ENCODE peak calls at places on chromosomes 16 and 17, in seven cellular contexts. W is A549; L is right lobe of liver; U is AG04450; Q is gastrocnemius medialis; V is naive thymus-derived CD4-positive, alpha-beta T cell; Y is fibroblast of mammary gland. N is an unnamed sample.

GRCh38 chr16:56662357-56663354 is 4.9 kb downstream of the MT1F start:
- DNase-seq in V (no peak), Y (no peak), U (no peak), Q (no peak), W (no peak), L (no peak), N (no peak)

GRCh38 chr16:69311533-69312388 is 611 bp downstream of the VPS4A start:
- DNase-seq in U (no peak), W (peak; percentile 56), Q (no peak), Y (no peak), L (peak; percentile 72), V (no peak), N (no peak)

GRCh38 chr17:44933824-44934744 is 13.5 kb downstream of the KIF18B start:
- DNase-seq in L (no peak), V (no peak), W (no peak), Y (no peak), U (no peak), Q (no peak), N (no peak)

GRCh38 chr17:35713069-35713728 is 18.2 kb upstream of the RASL10B start:
- DNase-seq in Q (peak; percentile 49), Y (peak; percentile 96), V (no peak), U (peak; percentile 53), W (no peak), L (peak; percentile 93), N (peak; percentile 42)

GRCh38 chr16:985646-986400 is 4.3 kb downstream of the SOX8 start:
- DNase-seq in Q (no peak), U (no peak), Y (no peak), L (no peak), V (no peak), W (no peak), N (no peak)

GRCh38 chr17:71142333-71142732 is 973.0 kb downstream of the KCNJ2 start:
- DNase-seq in Y (no peak), W (no peak), Q (no peak), L (no peak), U (no peak), V (no peak), N (no peak)

GRCh38 chr17:79891113-79891730 is 52.0 kb upstream of the CBX4 start:
- DNase-seq in Q (no peak), Y (no peak), W (no peak), V (no peak), U (no peak), L (no peak), N (no peak)

GRCh38 chr16:69405757-69406156 is 18.7 kb upstream of the CYB5B start:
- DNase-seq in L (no peak), U (no peak), W (no peak), Y (no peak), Q (no peak), V (no peak), N (no peak)

GRCh38 chr16:30470632-30471007 is 1.9 kb upstream of the ITGAL start:
- DNase-seq in Q (no peak), U (no peak), L (no peak), W (no peak), Y (no peak), V (no peak), N (no peak)

GRCh38 chr16:704552-705380 is 835 bp downstream of the FBXL16 start:
- DNase-seq in Q (no peak), V (no peak), U (no peak), L (no peak), Y (no peak), W (no peak), N (no peak)

GRCh38 chr17:34499576-34499975 is 79.8 kb upstream of the TMEM132E start:
- DNase-seq in Y (peak; percentile 27), L (no peak), Q (no peak), U (no peak), V (no peak), W (no peak), N (peak; percentile 68)

GRCh38 chr16:73048292-73049050 is 543 bp upstream of the ZFHX3 start:
- DNase-seq in Y (no peak), U (no peak), L (peak; percentile 73), V (no peak), W (no peak), Q (peak; percentile 70), N (no peak)

GRCh38 chr16:28052274-28053128 is 11.0 kb downstream of the GSG1L start:
- DNase-seq in Q (no peak), W (no peak), U (no peak), Y (no peak), V (no peak), L (no peak), N (no peak)

GRCh38 chr17:72472116-72472515 is 351.3 kb downstream of the SOX9 start:
- DNase-seq in V (no peak), Q (no peak), L (no peak), U (no peak), Y (no peak), W (no peak), N (no peak)

GRCh38 chr16:54690710-54691109 is 240.0 kb upstream of the IRX5 start:
- DNase-seq in Y (no peak), U (no peak), Q (no peak), V (no peak), L (no peak), W (no peak), N (no peak)

GRCh38 chr17:80034977-80035686 is 540 bp downstream of the TBC1D16 start:
- DNase-seq in W (no peak), V (no peak), L (no peak), Y (peak; percentile 41), Q (no peak), U (no peak), N (no peak)

GRCh38 chr16:60648260-60648659 is 1388.0 kb downstream of the CDH8 start:
- DNase-seq in W (no peak), Y (no peak), Q (no peak), L (no peak), V (no peak), U (no peak), N (no peak)

GRCh38 chr17:80151333-80151732 is 4.4 kb upstream of the EIF4A3 start:
- DNase-seq in V (no peak), W (no peak), L (no peak), Y (peak; percentile 83), U (peak; percentile 52), Q (no peak), N (no peak)

GRCh38 chr17:67753026-67753425 is 35.3 kb downstream of the NOL11 start:
- DNase-seq in Q (no peak), L (no peak), W (no peak), V (no peak), U (no peak), Y (no peak), N (no peak)

GRCh38 chr16:20676268-20676828 is 21.1 kb downstream of the ACSM1 start:
- DNase-seq in Y (no peak), L (no peak), V (no peak), Q (no peak), U (no peak), W (no peak), N (no peak)
- H3K4me3 ChIP-seq in Y (no peak overlapping the region), L (peak overlapping the region; percentile 33), V (peak overlapping the region; percentile 72), Q (no peak overlapping the region), U (no peak overlapping the region), W (no peak overlapping the region), N (no peak overlapping the region)

GRCh38 chr17:7922499-7923289 is 6.6 kb upstream of the RNF227 start:
- DNase-seq in L (peak; percentile 77), Y (peak; percentile 74), V (peak; percentile 84), W (no peak), U (peak; percentile 37), Q (peak; percentile 76), N (peak; percentile 80)

GRCh38 chr17:7927596-7927995 is 2.1 kb downstream of the KCNAB3 start:
- DNase-seq in U (no peak), Q (no peak), W (no peak), V (no peak), Y (no peak), L (no peak), N (no peak)

DNA sequence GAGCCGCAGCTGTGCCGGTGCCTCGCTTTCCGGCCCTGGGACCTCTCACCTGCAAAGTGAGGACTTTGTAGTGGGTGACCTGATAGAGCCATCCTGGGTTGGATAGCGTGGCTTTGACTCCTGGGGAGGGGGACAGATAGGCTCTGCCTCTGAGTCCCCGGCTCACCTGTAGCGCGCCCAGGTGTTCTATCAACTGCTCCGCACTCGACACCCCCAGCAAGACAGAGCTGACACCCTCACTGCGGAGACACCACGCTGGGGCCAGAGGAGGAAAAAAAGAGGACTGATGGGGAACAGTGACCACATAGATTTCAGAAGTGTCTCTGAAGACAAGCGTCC is 6.4 kb downstream of the KCNAB3 start:
- DNase-seq in U (no peak), Y (no peak), L (no peak), V (peak; percentile 26), Q (no peak), W (no peak), N (no peak)
- H3K4me3 ChIP-seq in U (peak overlapping the region; percentile 58), Y (peak overlapping the region; percentile 47), L (peak overlapping the region; percentile 46), V (peak overlapping the region; percentile 49), Q (peak overlapping the region; percentile 53), W (no peak overlapping the region), N (peak overlapping the region; percentile 45)

GRCh38 chr17:14016858-14017257 is 52.4 kb upstream of the COX10 start:
- DNase-seq in Q (no peak), L (no peak), V (no peak), W (no peak), U (no peak), Y (no peak), N (no peak)

GRCh38 chr17:14014647-14015046 is 54.7 kb upstream of the COX10 start:
- DNase-seq in U (no peak), W (no peak), Y (no peak), V (no peak), Q (no peak), L (no peak), N (no peak)

GRCh38 chr17:14011740-14012405 is 57.4 kb upstream of the COX10 start:
- DNase-seq in L (peak; percentile 92), U (no peak), Y (no peak), W (no peak), Q (no peak), V (no peak), N (no peak)

GRCh38 chr17:14019186-14019956 is 49.9 kb upstream of the COX10 start:
- DNase-seq in Y (peak; percentile 72), U (peak; percentile 3), L (peak; percentile 51), V (no peak), W (no peak), Q (no peak), N (peak; percentile 53)

GRCh38 chr17:14015286-14015685 is 54.0 kb upstream of the COX10 start:
- DNase-seq in W (no peak), L (no peak), V (no peak), U (no peak), Y (no peak), Q (no peak), N (no peak)
- H3K4me3 ChIP-seq in W (no peak overlapping the region), L (no peak overlapping the region), V (no peak overlapping the region), U (no peak overlapping the region), Y (no peak overlapping the region), Q (peak overlapping the region; percentile 6), N (no peak overlapping the region)

GRCh38 chr17:48644159-48644558 is 18.0 kb upstream of the HOXB9 start:
- DNase-seq in V (no peak), Q (no peak), Y (no peak), W (no peak), U (no peak), L (no peak), N (no peak)

GRCh38 chr17:48642059-48642842 is 16.1 kb upstream of the HOXB9 start:
- DNase-seq in V (no peak), U (no peak), Q (no peak), Y (no peak), L (no peak), W (peak; percentile 55), N (no peak)

GRCh38 chr17:48644910-48645557 is 18.9 kb upstream of the HOXB9 start:
- DNase-seq in L (no peak), U (no peak), W (no peak), V (no peak), Y (no peak), Q (no peak), N (no peak)

GRCh38 chr17:48642843-48643696 is 16.9 kb upstream of the HOXB9 start:
- DNase-seq in V (no peak), W (no peak), L (no peak), Y (no peak), U (no peak), Q (no peak), N (no peak)

GRCh38 chr17:48643697-48644012 is 17.5 kb upstream of the HOXB9 start:
- DNase-seq in U (no peak), V (no peak), W (no peak), Q (no peak), L (no peak), Y (no peak), N (no peak)
- H3K4me3 ChIP-seq in U (no peak overlapping the region), V (no peak overlapping the region), W (peak overlapping the region; percentile 26), Q (no peak overlapping the region), L (no peak overlapping the region), Y (no peak overlapping the region), N (no peak overlapping the region)